ENCODE peak calls at places on chromosome 15, in six cellular contexts. One of them, this sample, is unnamed.

GRCh38 chr15:29089731-29090616 is 179.6 kb downstream of the NSMCE3 start:
- DNase-seq in stimulated activated CD8-positive, alpha-beta memory T cell treated with anti-CD3 and anti-CD28 coated beads, Interleukin-4, amount 100 ng/mL, for 4 hours: peak; percentile 9
- DNase-seq in cardiac muscle cell: no peak
- DNase-seq in activated gamma-delta T cell treated with Interleukin-2 at 50 U/mL for 16 hours: peak; percentile 28
- DNase-seq in stimulated activated CD4-positive, alpha-beta T cell treated with anti-CD3 and anti-CD28 coated beads, TNF-alpha, amount 100 ng/mL, for 48 hours: no peak
- DNase-seq in EL: no peak
- DNase-seq in this sample: peak; percentile 21

GRCh38 chr15:62495670-62496328 is 330.7 kb upstream of the C2CD4B start:
- DNase-seq in stimulated activated CD8-positive, alpha-beta memory T cell treated with anti-CD3 and anti-CD28 coated beads, Interleukin-4, amount 100 ng/mL, for 4 hours: no peak
- DNase-seq in stimulated activated CD4-positive, alpha-beta T cell treated with anti-CD3 and anti-CD28 coated beads, TNF-alpha, amount 100 ng/mL, for 48 hours: no peak
- DNase-seq in EL: peak; percentile 87
- DNase-seq in activated gamma-delta T cell treated with Interleukin-2 at 50 U/mL for 16 hours: no peak
- DNase-seq in cardiac muscle cell: no peak
- DNase-seq in this sample: no peak

GRCh38 chr15:25242957-25243799 is 195.6 kb downstream of the UBE3A start:
- DNase-seq in stimulated activated CD8-positive, alpha-beta memory T cell treated with anti-CD3 and anti-CD28 coated beads, Interleukin-4, amount 100 ng/mL, for 4 hours: no peak
- DNase-seq in activated gamma-delta T cell treated with Interleukin-2 at 50 U/mL for 16 hours: no peak
- DNase-seq in cardiac muscle cell: no peak
- DNase-seq in EL: no peak
- DNase-seq in stimulated activated CD4-positive, alpha-beta T cell treated with anti-CD3 and anti-CD28 coated beads, TNF-alpha, amount 100 ng/mL, for 48 hours: no peak
- DNase-seq in this sample: no peak

GRCh38 chr15:78950906-78951840 is 6.3 kb upstream of the CTSH start:
- DNase-seq in activated gamma-delta T cell treated with Interleukin-2 at 50 U/mL for 16 hours: no peak
- DNase-seq in cardiac muscle cell: no peak
- DNase-seq in stimulated activated CD8-positive, alpha-beta memory T cell treated with anti-CD3 and anti-CD28 coated beads, Interleukin-4, amount 100 ng/mL, for 4 hours: no peak
- DNase-seq in EL: no peak
- DNase-seq in stimulated activated CD4-positive, alpha-beta T cell treated with anti-CD3 and anti-CD28 coated beads, TNF-alpha, amount 100 ng/mL, for 48 hours: no peak
- DNase-seq in this sample: no peak

GRCh38 chr15:42344763-42345162 is 14.5 kb upstream of the CAPN3 start:
- DNase-seq in activated gamma-delta T cell treated with Interleukin-2 at 50 U/mL for 16 hours: no peak
- DNase-seq in stimulated activated CD8-positive, alpha-beta memory T cell treated with anti-CD3 and anti-CD28 coated beads, Interleukin-4, amount 100 ng/mL, for 4 hours: no peak
- DNase-seq in EL: peak; percentile 60
- DNase-seq in cardiac muscle cell: no peak
- DNase-seq in stimulated activated CD4-positive, alpha-beta T cell treated with anti-CD3 and anti-CD28 coated beads, TNF-alpha, amount 100 ng/mL, for 48 hours: no peak
- DNase-seq in this sample: peak; percentile 69

GRCh38 chr15:66935121-66935520 is 130.3 kb upstream of the SMAD3 start:
- DNase-seq in cardiac muscle cell: no peak
- DNase-seq in stimulated activated CD8-positive, alpha-beta memory T cell treated with anti-CD3 and anti-CD28 coated beads, Interleukin-4, amount 100 ng/mL, for 4 hours: no peak
- DNase-seq in EL: no peak
- DNase-seq in activated gamma-delta T cell treated with Interleukin-2 at 50 U/mL for 16 hours: no peak
- DNase-seq in stimulated activated CD4-positive, alpha-beta T cell treated with anti-CD3 and anti-CD28 coated beads, TNF-alpha, amount 100 ng/mL, for 48 hours: no peak
- DNase-seq in this sample: no peak

GRCh38 chr15:51086409-51086808 is 8.3 kb downstream of the TNFAIP8L3 start:
- DNase-seq in EL: no peak
- DNase-seq in stimulated activated CD4-positive, alpha-beta T cell treated with anti-CD3 and anti-CD28 coated beads, TNF-alpha, amount 100 ng/mL, for 48 hours: no peak
- DNase-seq in cardiac muscle cell: no peak
- DNase-seq in stimulated activated CD8-positive, alpha-beta memory T cell treated with anti-CD3 and anti-CD28 coated beads, Interleukin-4, amount 100 ng/mL, for 4 hours: no peak
- DNase-seq in activated gamma-delta T cell treated with Interleukin-2 at 50 U/mL for 16 hours: no peak
- DNase-seq in this sample: no peak

GRCh38 chr15:42014406-42014805 is 6.4 kb downstream of the PLA2G4E start:
- DNase-seq in cardiac muscle cell: no peak
- DNase-seq in EL: no peak
- DNase-seq in stimulated activated CD4-positive, alpha-beta T cell treated with anti-CD3 and anti-CD28 coated beads, TNF-alpha, amount 100 ng/mL, for 48 hours: no peak
- DNase-seq in activated gamma-delta T cell treated with Interleukin-2 at 50 U/mL for 16 hours: no peak
- DNase-seq in stimulated activated CD8-positive, alpha-beta memory T cell treated with anti-CD3 and anti-CD28 coated beads, Interleukin-4, amount 100 ng/mL, for 4 hours: no peak
- DNase-seq in this sample: no peak

GRCh38 chr15:39261397-39261796 is 319.5 kb upstream of the THBS1 start:
- DNase-seq in cardiac muscle cell: no peak
- DNase-seq in stimulated activated CD8-positive, alpha-beta memory T cell treated with anti-CD3 and anti-CD28 coated beads, Interleukin-4, amount 100 ng/mL, for 4 hours: no peak
- DNase-seq in activated gamma-delta T cell treated with Interleukin-2 at 50 U/mL for 16 hours: no peak
- DNase-seq in EL: peak; percentile 55
- DNase-seq in stimulated activated CD4-positive, alpha-beta T cell treated with anti-CD3 and anti-CD28 coated beads, TNF-alpha, amount 100 ng/mL, for 48 hours: no peak
- DNase-seq in this sample: no peak

GRCh38 chr15:40769310-40770146 is at the start of gene C15orf62:
- DNase-seq in cardiac muscle cell: no peak
- DNase-seq in activated gamma-delta T cell treated with Interleukin-2 at 50 U/mL for 16 hours: peak; percentile 63
- DNase-seq in stimulated activated CD4-positive, alpha-beta T cell treated with anti-CD3 and anti-CD28 coated beads, TNF-alpha, amount 100 ng/mL, for 48 hours: peak; percentile 54
- DNase-seq in stimulated activated CD8-positive, alpha-beta memory T cell treated with anti-CD3 and anti-CD28 coated beads, Interleukin-4, amount 100 ng/mL, for 4 hours: peak; percentile 73
- DNase-seq in EL: no peak
- DNase-seq in this sample: no peak

GRCh38 chr15:70559223-70559823 is 204.0 kb downstream of the UACA start:
- DNase-seq in EL: peak; percentile 45
- DNase-seq in activated gamma-delta T cell treated with Interleukin-2 at 50 U/mL for 16 hours: peak; percentile 65
- DNase-seq in stimulated activated CD4-positive, alpha-beta T cell treated with anti-CD3 and anti-CD28 coated beads, TNF-alpha, amount 100 ng/mL, for 48 hours: peak; percentile 55
- DNase-seq in stimulated activated CD8-positive, alpha-beta memory T cell treated with anti-CD3 and anti-CD28 coated beads, Interleukin-4, amount 100 ng/mL, for 4 hours: peak; percentile 22
- DNase-seq in cardiac muscle cell: peak; percentile 28
- DNase-seq in this sample: peak; percentile 46

GRCh38 chr15:77002436-77002835 is 7.5 kb downstream of the PSTPIP1 start:
- DNase-seq in cardiac muscle cell: no peak
- DNase-seq in EL: no peak
- DNase-seq in stimulated activated CD4-positive, alpha-beta T cell treated with anti-CD3 and anti-CD28 coated beads, TNF-alpha, amount 100 ng/mL, for 48 hours: no peak
- DNase-seq in stimulated activated CD8-positive, alpha-beta memory T cell treated with anti-CD3 and anti-CD28 coated beads, Interleukin-4, amount 100 ng/mL, for 4 hours: no peak
- DNase-seq in activated gamma-delta T cell treated with Interleukin-2 at 50 U/mL for 16 hours: no peak
- DNase-seq in this sample: no peak

GRCh38 chr15:44033894-44034293 is 161.2 kb downstream of the FRMD5 start:
- DNase-seq in EL: peak; percentile 70
- DNase-seq in stimulated activated CD8-positive, alpha-beta memory T cell treated with anti-CD3 and anti-CD28 coated beads, Interleukin-4, amount 100 ng/mL, for 4 hours: no peak
- DNase-seq in stimulated activated CD4-positive, alpha-beta T cell treated with anti-CD3 and anti-CD28 coated beads, TNF-alpha, amount 100 ng/mL, for 48 hours: no peak
- DNase-seq in cardiac muscle cell: peak; percentile 25
- DNase-seq in activated gamma-delta T cell treated with Interleukin-2 at 50 U/mL for 16 hours: no peak
- DNase-seq in this sample: peak; percentile 93

GRCh38 chr15:63583027-63583426 is 14.2 kb upstream of the FBXL22 start:
- DNase-seq in cardiac muscle cell: no peak
- DNase-seq in stimulated activated CD8-positive, alpha-beta memory T cell treated with anti-CD3 and anti-CD28 coated beads, Interleukin-4, amount 100 ng/mL, for 4 hours: no peak
- DNase-seq in activated gamma-delta T cell treated with Interleukin-2 at 50 U/mL for 16 hours: no peak
- DNase-seq in stimulated activated CD4-positive, alpha-beta T cell treated with anti-CD3 and anti-CD28 coated beads, TNF-alpha, amount 100 ng/mL, for 48 hours: no peak
- DNase-seq in EL: peak; percentile 79
- DNase-seq in this sample: no peak

This sample was measured in dermis microvascular lymphatic vessel endothelial cell.